ENCODE peak calls at places on chromosomes 12 and 14, in eight cellular contexts. One of them, this sample, is unnamed.

GRCh38 chr14:23481992-23482813 is 12.7 kb downstream of the NGDN start:
- DNase-seq in tibial artery: no peak
- DNase-seq in colonic mucosa: no peak
- DNase-seq in esophagus squamous epithelium: no peak
- DNase-seq in neural crest cell: no peak
- DNase-seq in transverse colon: no peak
- DNase-seq in brain microvascular endothelial cell: no peak
- DNase-seq in GM13976: no peak
- DNase-seq in this sample: no peak

GRCh38 chr12:41619705-41620104 is 431.6 kb downstream of the PDZRN4 start:
- DNase-seq in neural crest cell: no peak
- DNase-seq in GM13976: no peak
- DNase-seq in esophagus squamous epithelium: no peak
- DNase-seq in transverse colon: no peak
- DNase-seq in brain microvascular endothelial cell: no peak
- DNase-seq in colonic mucosa: no peak
- DNase-seq in tibial artery: no peak
- DNase-seq in this sample: no peak

GRCh38 chr14:32109676-32110075 is 32.6 kb downstream of the ARHGAP5 start:
- DNase-seq in brain microvascular endothelial cell: peak
- DNase-seq in esophagus squamous epithelium: no peak
- DNase-seq in transverse colon: no peak
- DNase-seq in neural crest cell: no peak
- DNase-seq in colonic mucosa: no peak
- DNase-seq in GM13976: no peak
- DNase-seq in tibial artery: no peak
- DNase-seq in this sample: no peak

GRCh38 chr12:42483534-42483857 is 106.0 kb downstream of the PRICKLE1 start:
- DNase-seq in brain microvascular endothelial cell: no peak
- DNase-seq in colonic mucosa: no peak
- DNase-seq in transverse colon: peak
- DNase-seq in tibial artery: no peak
- DNase-seq in esophagus squamous epithelium: no peak
- DNase-seq in GM13976: peak
- DNase-seq in neural crest cell: no peak
- DNase-seq in this sample: peak

GRCh38 chr14:89228921-89229639 is 188.0 kb downstream of the FOXN3 start:
- DNase-seq in transverse colon: no peak
- DNase-seq in GM13976: no peak
- DNase-seq in esophagus squamous epithelium: no peak
- DNase-seq in colonic mucosa: no peak
- DNase-seq in tibial artery: peak
- DNase-seq in brain microvascular endothelial cell: no peak
- DNase-seq in neural crest cell: no peak
- DNase-seq in this sample: no peak

GRCh38 chr14:69535230-69535848 is 39.3 kb downstream of the CCDC177 start:
- DNase-seq in transverse colon: peak
- DNase-seq in tibial artery: peak
- DNase-seq in GM13976: no peak
- DNase-seq in esophagus squamous epithelium: no peak
- DNase-seq in colonic mucosa: peak
- DNase-seq in brain microvascular endothelial cell: peak
- DNase-seq in neural crest cell: peak
- DNase-seq in this sample: peak

GRCh38 chr12:113299619-113300237 is 35.2 kb downstream of the SLC8B1 start:
- DNase-seq in colonic mucosa: peak
- DNase-seq in GM13976: no peak
- DNase-seq in neural crest cell: no peak
- DNase-seq in brain microvascular endothelial cell: peak
- DNase-seq in esophagus squamous epithelium: no peak
- DNase-seq in tibial artery: peak
- DNase-seq in transverse colon: peak
- DNase-seq in this sample: peak

GRCh38 chr12:75081305-75081704 is 128.3 kb downstream of the KCNC2 start:
- DNase-seq in colonic mucosa: no peak
- DNase-seq in GM13976: no peak
- DNase-seq in tibial artery: no peak
- DNase-seq in brain microvascular endothelial cell: no peak
- DNase-seq in esophagus squamous epithelium: no peak
- DNase-seq in transverse colon: no peak
- DNase-seq in neural crest cell: no peak
- DNase-seq in this sample: no peak

GRCh38 chr12:690466-690865 is 27.2 kb upstream of the NINJ2 start:
- DNase-seq in GM13976: no peak
- DNase-seq in transverse colon: no peak
- DNase-seq in colonic mucosa: no peak
- DNase-seq in brain microvascular endothelial cell: no peak
- DNase-seq in neural crest cell: no peak
- DNase-seq in esophagus squamous epithelium: no peak
- DNase-seq in tibial artery: no peak
- DNase-seq in this sample: no peak

GRCh38 chr12:75844985-75845384 is 186.6 kb downstream of the PHLDA1 start:
- DNase-seq in neural crest cell: no peak
- DNase-seq in brain microvascular endothelial cell: no peak
- DNase-seq in GM13976: no peak
- DNase-seq in esophagus squamous epithelium: no peak
- DNase-seq in colonic mucosa: no peak
- DNase-seq in tibial artery: no peak
- DNase-seq in transverse colon: no peak
- DNase-seq in this sample: no peak

GRCh38 chr12:90589966-90590365 is 365.0 kb downstream of the CCER1 start:
- DNase-seq in esophagus squamous epithelium: no peak
- DNase-seq in tibial artery: no peak
- DNase-seq in transverse colon: no peak
- DNase-seq in neural crest cell: no peak
- DNase-seq in brain microvascular endothelial cell: no peak
- DNase-seq in GM13976: no peak
- DNase-seq in colonic mucosa: no peak
- DNase-seq in this sample: no peak

GRCh38 chr14:71320734-71321555 is 413.7 kb downstream of the PCNX1 start:
- DNase-seq in brain microvascular endothelial cell: peak
- DNase-seq in transverse colon: peak
- DNase-seq in neural crest cell: peak
- DNase-seq in colonic mucosa: peak
- DNase-seq in esophagus squamous epithelium: no peak
- DNase-seq in tibial artery: peak
- DNase-seq in GM13976: peak
- DNase-seq in this sample: peak

GRCh38 chr12:92987846-92988621 is 58.9 kb upstream of the EEA1 start:
- DNase-seq in tibial artery: peak
- DNase-seq in esophagus squamous epithelium: no peak
- DNase-seq in GM13976: peak
- DNase-seq in brain microvascular endothelial cell: no peak
- DNase-seq in colonic mucosa: no peak
- DNase-seq in transverse colon: peak
- DNase-seq in neural crest cell: no peak
- DNase-seq in this sample: no peak

GRCh38 chr14:89378119-89378518 is 38.9 kb downstream of the FOXN3 start:
- DNase-seq in transverse colon: no peak
- DNase-seq in tibial artery: no peak
- DNase-seq in brain microvascular endothelial cell: peak
- DNase-seq in esophagus squamous epithelium: no peak
- DNase-seq in colonic mucosa: no peak
- DNase-seq in GM13976: peak
- DNase-seq in neural crest cell: no peak
- DNase-seq in this sample: no peak

GRCh38 chr14:104680806-104681688 is 8.4 kb upstream of the INF2 start:
- DNase-seq in tibial artery: peak
- DNase-seq in neural crest cell: no peak
- DNase-seq in GM13976: peak
- DNase-seq in colonic mucosa: peak
- DNase-seq in transverse colon: peak
- DNase-seq in esophagus squamous epithelium: no peak
- DNase-seq in brain microvascular endothelial cell: peak
- DNase-seq in this sample: no peak

GRCh38 chr14:85444685-85445084 is 85.3 kb upstream of the FLRT2 start:
- DNase-seq in brain microvascular endothelial cell: peak
- DNase-seq in tibial artery: no peak
- DNase-seq in neural crest cell: no peak
- DNase-seq in GM13976: no peak
- DNase-seq in esophagus squamous epithelium: no peak
- DNase-seq in colonic mucosa: no peak
- DNase-seq in transverse colon: no peak
- DNase-seq in this sample: peak

GRCh38 chr14:32078030-32078793 is 1.1 kb downstream of the ARHGAP5 start:
- DNase-seq in tibial artery: peak
- DNase-seq in brain microvascular endothelial cell: peak
- DNase-seq in colonic mucosa: peak
- DNase-seq in transverse colon: peak
- DNase-seq in neural crest cell: no peak
- DNase-seq in esophagus squamous epithelium: no peak
- DNase-seq in GM13976: no peak
- DNase-seq in this sample: peak

GRCh38 chr14:54285030-54285429 is 111.8 kb upstream of the CDKN3 start:
- DNase-seq in transverse colon: no peak
- DNase-seq in colonic mucosa: no peak
- DNase-seq in GM13976: no peak
- DNase-seq in brain microvascular endothelial cell: no peak
- DNase-seq in tibial artery: no peak
- DNase-seq in neural crest cell: no peak
- DNase-seq in esophagus squamous epithelium: no peak
- DNase-seq in this sample: no peak

GRCh38 chr14:54566410-54567223 is at the start of gene SAMD4A:
- DNase-seq in esophagus squamous epithelium: peak
- DNase-seq in colonic mucosa: peak
- DNase-seq in brain microvascular endothelial cell: peak
- DNase-seq in neural crest cell: peak
- DNase-seq in GM13976: peak
- DNase-seq in transverse colon: peak
- DNase-seq in tibial artery: peak
- DNase-seq in this sample: peak

GRCh38 chr12:131806654-131807053 is 21.5 kb upstream of the MMP17 start:
- DNase-seq in brain microvascular endothelial cell: no peak
- DNase-seq in neural crest cell: no peak
- DNase-seq in esophagus squamous epithelium: no peak
- DNase-seq in transverse colon: no peak
- DNase-seq in tibial artery: no peak
- DNase-seq in GM13976: no peak
- DNase-seq in colonic mucosa: no peak
- DNase-seq in this sample: no peak

GRCh38 chr14:61570961-61571299 is 124.4 kb upstream of the HIF1A start:
- DNase-seq in GM13976: no peak
- DNase-seq in tibial artery: no peak
- DNase-seq in neural crest cell: no peak
- DNase-seq in transverse colon: no peak
- DNase-seq in colonic mucosa: no peak
- DNase-seq in esophagus squamous epithelium: no peak
- DNase-seq in brain microvascular endothelial cell: no peak
- DNase-seq in this sample: no peak
- TF ChIP-seq CTCF in GM13976: no peak
- TF ChIP-seq CTCF in tibial artery: no peak
- TF ChIP-seq CTCF in neural crest cell: no peak
- TF ChIP-seq CTCF in transverse colon: no peak
- TF ChIP-seq CTCF in colonic mucosa: no peak
- TF ChIP-seq CTCF in esophagus squamous epithelium: no peak
- TF ChIP-seq CTCF in brain microvascular endothelial cell: no peak
- TF ChIP-seq CTCF in this sample: no peak

GRCh38 chr12:83261998-83262397 is 575.3 kb downstream of the TMTC2 start:
- DNase-seq in transverse colon: no peak
- DNase-seq in GM13976: no peak
- DNase-seq in esophagus squamous epithelium: no peak
- DNase-seq in brain microvascular endothelial cell: no peak
- DNase-seq in tibial artery: no peak
- DNase-seq in colonic mucosa: no peak
- DNase-seq in neural crest cell: no peak
- DNase-seq in this sample: no peak
- TF ChIP-seq CTCF in transverse colon: no peak
- TF ChIP-seq CTCF in GM13976: no peak
- TF ChIP-seq CTCF in esophagus squamous epithelium: no peak
- TF ChIP-seq CTCF in brain microvascular endothelial cell: peak
- TF ChIP-seq CTCF in tibial artery: no peak
- TF ChIP-seq CTCF in colonic mucosa: no peak
- TF ChIP-seq CTCF in neural crest cell: peak
- TF ChIP-seq CTCF in this sample: no peak

DNA sequence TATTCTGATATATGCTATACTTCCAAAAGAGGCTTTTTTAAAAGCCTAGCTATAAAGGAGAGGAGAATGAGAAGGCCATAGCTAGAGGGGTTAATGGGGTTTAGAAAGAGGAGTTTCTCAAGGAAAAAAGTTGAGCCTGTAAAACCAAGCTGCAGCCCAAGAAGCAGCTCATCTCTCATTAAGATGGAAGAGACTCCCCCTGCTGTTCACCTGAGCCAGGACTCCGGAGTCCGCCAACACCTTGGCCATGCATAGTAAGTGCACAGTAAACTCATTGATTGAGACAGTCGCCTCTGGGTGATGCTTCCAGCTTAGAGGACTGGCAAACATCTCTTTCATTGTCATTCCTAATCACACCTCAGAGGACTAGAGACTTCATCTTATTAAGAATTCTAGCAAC is 46.2 kb downstream of the ANO2 start:
- DNase-seq in brain microvascular endothelial cell: no peak
- DNase-seq in GM13976: no peak
- DNase-seq in tibial artery: no peak
- DNase-seq in transverse colon: no peak
- DNase-seq in neural crest cell: no peak
- DNase-seq in esophagus squamous epithelium: no peak
- DNase-seq in colonic mucosa: no peak
- DNase-seq in this sample: no peak
- TF ChIP-seq CTCF in brain microvascular endothelial cell: peak
- TF ChIP-seq CTCF in GM13976: no peak
- TF ChIP-seq CTCF in tibial artery: no peak
- TF ChIP-seq CTCF in transverse colon: no peak
- TF ChIP-seq CTCF in neural crest cell: no peak
- TF ChIP-seq CTCF in esophagus squamous epithelium: no peak
- TF ChIP-seq CTCF in colonic mucosa: no peak
- TF ChIP-seq CTCF in this sample: no peak

GRCh38 chr12:34625116-34625515 is 602.8 kb downstream of the ALG10 start:
- DNase-seq in colonic mucosa: no peak
- DNase-seq in GM13976: peak
- DNase-seq in transverse colon: no peak
- DNase-seq in esophagus squamous epithelium: no peak
- DNase-seq in tibial artery: no peak
- DNase-seq in brain microvascular endothelial cell: peak
- DNase-seq in neural crest cell: no peak
- DNase-seq in this sample: no peak
- TF ChIP-seq CTCF in colonic mucosa: no peak
- TF ChIP-seq CTCF in GM13976: no peak
- TF ChIP-seq CTCF in transverse colon: no peak
- TF ChIP-seq CTCF in esophagus squamous epithelium: no peak
- TF ChIP-seq CTCF in tibial artery: no peak
- TF ChIP-seq CTCF in brain microvascular endothelial cell: no peak
- TF ChIP-seq CTCF in neural crest cell: peak
- TF ChIP-seq CTCF in this sample: no peak

GRCh38 chr12:49133014-49133413 is 1.8 kb upstream of the TUBA1B start:
- DNase-seq in transverse colon: no peak
- DNase-seq in esophagus squamous epithelium: no peak
- DNase-seq in neural crest cell: no peak
- DNase-seq in colonic mucosa: no peak
- DNase-seq in GM13976: no peak
- DNase-seq in tibial artery: no peak
- DNase-seq in brain microvascular endothelial cell: no peak
- DNase-seq in this sample: no peak
- TF ChIP-seq CTCF in transverse colon: no peak
- TF ChIP-seq CTCF in esophagus squamous epithelium: no peak
- TF ChIP-seq CTCF in neural crest cell: no peak
- TF ChIP-seq CTCF in colonic mucosa: no peak
- TF ChIP-seq CTCF in GM13976: no peak
- TF ChIP-seq CTCF in tibial artery: no peak
- TF ChIP-seq CTCF in brain microvascular endothelial cell: no peak
- TF ChIP-seq CTCF in this sample: no peak